ENCODE peak calls at places on chromosomes 4 and X, in four cellular contexts. One of them, this sample, is unnamed.

GRCh38 chr4:8542776-8543525 is 37.2 kb upstream of the GPR78 start:
- DNase-seq in H1: no peak
- DNase-seq in GM12878: no peak
- DNase-seq in HepG2: no peak
- DNase-seq in this sample: no peak

GRCh38 chr4:15771419-15772058 is 6.6 kb upstream of the CD38 start:
- DNase-seq in HepG2: no peak
- DNase-seq in H1: no peak
- DNase-seq in GM12878: peak; percentile 65
- DNase-seq in this sample: no peak

GRCh38 chrX:130878350-130879341 is 24.4 kb downstream of the ENOX2 start:
- DNase-seq in HepG2: no peak
- DNase-seq in GM12878: no peak
- DNase-seq in H1: no peak
- DNase-seq in this sample: no peak

GRCh38 chr4:95539056-95539455 is 9.7 kb downstream of the UNC5C start:
- DNase-seq in H1: no peak
- DNase-seq in GM12878: no peak
- DNase-seq in HepG2: no peak
- DNase-seq in this sample: no peak

GRCh38 chr4:147542229-147542990 is 61.5 kb downstream of the EDNRA start:
- DNase-seq in HepG2: no peak
- DNase-seq in H1: no peak
- DNase-seq in GM12878: no peak
- DNase-seq in this sample: no peak

GRCh38 chr4:148445903-148446261 is 3.7 kb upstream of the NR3C2 start:
- DNase-seq in H1: no peak
- DNase-seq in GM12878: no peak
- DNase-seq in HepG2: no peak
- DNase-seq in this sample: no peak

GRCh38 chrX:19085975-19086772 is 36.1 kb downstream of the ADGRG2 start:
- DNase-seq in GM12878: no peak
- DNase-seq in H1: no peak
- DNase-seq in HepG2: no peak
- DNase-seq in this sample: no peak

GRCh38 chr4:170794532-170794931 is 704.8 kb upstream of the AADAT start:
- DNase-seq in H1: no peak
- DNase-seq in HepG2: no peak
- DNase-seq in GM12878: no peak
- DNase-seq in this sample: no peak

GRCh38 chr4:176034498-176034897 is 31.1 kb upstream of the WDR17 start:
- DNase-seq in HepG2: no peak
- DNase-seq in GM12878: no peak
- DNase-seq in H1: no peak
- DNase-seq in this sample: peak; percentile 6

GRCh38 chrX:139191746-139192385 is 338.7 kb upstream of the F9 start:
- DNase-seq in HepG2: no peak
- DNase-seq in H1: no peak
- DNase-seq in GM12878: no peak
- DNase-seq in this sample: no peak

GRCh38 chr4:161822174-161822573 is 341.6 kb downstream of the FSTL5 start:
- DNase-seq in GM12878: no peak
- DNase-seq in H1: no peak
- DNase-seq in HepG2: no peak
- DNase-seq in this sample: no peak

GRCh38 chr4:68271851-68272756 is 26.6 kb upstream of the TMPRSS11B start:
- DNase-seq in H1: no peak
- DNase-seq in GM12878: no peak
- DNase-seq in HepG2: peak; percentile 56
- DNase-seq in this sample: no peak

GRCh38 chrX:66163849-66164401 is at the start of gene HEPH:
- DNase-seq in GM12878: peak; percentile 12
- DNase-seq in HepG2: no peak
- DNase-seq in H1: peak; percentile 41
- DNase-seq in this sample: peak; percentile 35

GRCh38 chr4:68259191-68259590 is 13.7 kb upstream of the TMPRSS11B start:
- DNase-seq in GM12878: no peak
- DNase-seq in H1: no peak
- DNase-seq in HepG2: no peak
- DNase-seq in this sample: no peak

GRCh38 chr4:78560296-78560963 is 8.9 kb downstream of the ANXA3 start:
- DNase-seq in HepG2: no peak
- DNase-seq in H1: no peak
- DNase-seq in GM12878: no peak
- DNase-seq in this sample: no peak

GRCh38 chrX:101462892-101463291 is 22.4 kb upstream of the ARMCX4 start:
- DNase-seq in GM12878: no peak
- DNase-seq in HepG2: peak; percentile 10
- DNase-seq in H1: no peak
- DNase-seq in this sample: no peak

GRCh38 chrX:153704021-153704526 is 16.3 kb downstream of the SLC6A8 start:
- DNase-seq in GM12878: no peak
- DNase-seq in HepG2: no peak
- DNase-seq in H1: no peak
- DNase-seq in this sample: no peak

GRCh38 chr4:26326791-26327190 is 6.0 kb downstream of the RBPJ start:
- DNase-seq in GM12878: no peak
- DNase-seq in H1: no peak
- DNase-seq in HepG2: no peak
- DNase-seq in this sample: no peak

GRCh38 chrX:9882669-9883446 is 84.3 kb upstream of the CLDN34 start:
- DNase-seq in GM12878: no peak
- DNase-seq in HepG2: no peak
- DNase-seq in H1: no peak
- DNase-seq in this sample: no peak

GRCh38 chr4:82733636-82734035 is 65.0 kb downstream of the SCD5 start:
- DNase-seq in GM12878: no peak
- DNase-seq in HepG2: no peak
- DNase-seq in H1: no peak
- DNase-seq in this sample: no peak

GRCh38 chr4:32607978-32608377 is 1887.8 kb downstream of the PCDH7 start:
- DNase-seq in GM12878: no peak
- DNase-seq in HepG2: no peak
- DNase-seq in H1: no peak
- DNase-seq in this sample: no peak

GRCh38 chr4:6010789-6011188 is 7.4 kb downstream of the C4orf50 start:
- DNase-seq in H1: no peak
- DNase-seq in HepG2: no peak
- DNase-seq in GM12878: no peak
- DNase-seq in this sample: no peak

GRCh38 chrX:29530520-29530919 is 684.8 kb upstream of the MAGEB2 start:
- DNase-seq in H1: no peak
- DNase-seq in GM12878: no peak
- DNase-seq in HepG2: no peak
- DNase-seq in this sample: no peak

GRCh38 chrX:35711281-35711680 is 86.9 kb upstream of the MAGEB16 start:
- DNase-seq in H1: no peak
- DNase-seq in HepG2: no peak
- DNase-seq in GM12878: no peak
- DNase-seq in this sample: no peak

GRCh38 chr4:2817136-2817535 is 24.3 kb downstream of the SH3BP2 start:
- DNase-seq in H1: no peak
- DNase-seq in HepG2: no peak
- DNase-seq in GM12878: no peak
- DNase-seq in this sample: no peak

GRCh38 chr4:185165605-185166063 is 22.6 kb downstream of the SLC25A4 start:
- DNase-seq in HepG2: no peak
- DNase-seq in GM12878: peak; percentile 74
- DNase-seq in H1: no peak
- DNase-seq in this sample: no peak

GRCh38 chr4:104395219-104395618 is 99.5 kb downstream of the CXXC4 start:
- DNase-seq in GM12878: no peak
- DNase-seq in HepG2: no peak
- DNase-seq in H1: no peak
- DNase-seq in this sample: no peak

GRCh38 chr4:73341454-73341853 is 62.6 kb upstream of the ALB start:
- DNase-seq in HepG2: peak; percentile 85
- DNase-seq in GM12878: peak; percentile 16
- DNase-seq in H1: peak; percentile 53
- DNase-seq in this sample: peak; percentile 44

DNA sequence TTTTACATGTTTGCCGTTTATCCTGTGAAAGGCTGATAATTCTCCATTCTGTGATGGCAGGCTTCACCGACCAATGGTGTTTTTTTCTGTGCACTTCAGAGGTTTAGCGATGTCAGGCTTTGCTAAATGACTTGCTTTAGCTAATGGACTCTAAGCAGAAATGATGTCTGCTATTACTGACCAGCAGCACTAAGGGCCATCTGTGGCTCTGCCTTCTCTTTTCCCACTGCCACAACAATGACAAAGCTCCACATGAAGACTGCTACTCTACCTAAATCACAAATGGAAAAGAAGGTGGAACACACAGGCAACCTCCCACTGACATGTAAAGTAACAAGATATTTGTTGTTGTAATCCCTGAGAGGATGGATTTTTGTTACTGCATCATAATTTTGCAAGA is 68.4 kb upstream of the ALB start:
- DNase-seq in H1: no peak
- DNase-seq in HepG2: no peak
- DNase-seq in GM12878: no peak
- DNase-seq in this sample: no peak
- TF ChIP-seq SUZ12 in H1: no peak
- TF ChIP-seq SUZ12 in HepG2: no peak
- TF ChIP-seq SUZ12 in GM12878: no peak
- TF ChIP-seq SUZ12 in this sample: no peak

DNA sequence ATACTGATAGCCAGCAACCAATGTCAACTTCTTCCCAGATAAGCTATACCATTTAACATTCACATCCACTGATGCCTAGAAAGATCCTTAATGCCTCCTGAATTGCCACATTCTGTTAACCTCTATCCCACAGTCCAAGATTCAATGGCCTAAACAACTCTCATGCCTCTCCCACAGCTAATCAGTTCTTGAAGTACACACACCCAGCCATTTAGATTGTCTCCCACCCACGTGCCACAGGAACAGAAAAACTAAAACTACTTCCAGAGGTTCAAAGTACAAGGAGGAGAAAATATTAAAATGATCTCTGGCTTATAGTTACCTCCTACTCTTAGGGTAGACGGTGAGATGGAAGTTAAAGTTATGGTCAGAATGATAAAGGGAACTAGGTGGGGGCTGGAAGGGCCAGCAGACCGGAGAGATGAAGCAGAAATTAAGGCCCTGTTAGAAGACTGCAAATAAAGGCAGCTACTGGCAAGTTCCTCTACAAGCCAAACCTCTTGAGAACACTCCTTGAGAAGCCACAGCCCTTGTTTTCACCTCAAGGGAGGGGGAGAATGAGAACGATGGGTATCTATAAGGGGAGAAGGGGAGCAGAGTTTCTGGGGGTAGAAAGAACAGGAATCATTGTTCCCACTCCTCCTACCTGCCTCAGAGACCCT is 5.3 kb downstream of the MED14 start:
- DNase-seq in H1: no peak
- DNase-seq in HepG2: no peak
- DNase-seq in GM12878: no peak
- DNase-seq in this sample: no peak
- H3K4me3 ChIP-seq in H1: peak overlapping the region; percentile 10
- H3K4me3 ChIP-seq in HepG2: no peak overlapping the region
- H3K4me3 ChIP-seq in GM12878: no peak overlapping the region
- H3K4me3 ChIP-seq in this sample: no peak overlapping the region

GRCh38 chr4:14771504-14772175 is 230.6 kb upstream of the CPEB2 start:
- DNase-seq in HepG2: no peak
- DNase-seq in H1: no peak
- DNase-seq in GM12878: no peak
- DNase-seq in this sample: no peak

GRCh38 chr4:14768449-14768848 is 233.8 kb upstream of the CPEB2 start:
- DNase-seq in H1: no peak
- DNase-seq in GM12878: no peak
- DNase-seq in HepG2: no peak
- DNase-seq in this sample: no peak

GRCh38 chr4:14772388-14772787 is 229.9 kb upstream of the CPEB2 start:
- DNase-seq in H1: no peak
- DNase-seq in HepG2: no peak
- DNase-seq in GM12878: no peak
- DNase-seq in this sample: no peak

GRCh38 chr4:14770025-14770424 is 232.3 kb upstream of the CPEB2 start:
- DNase-seq in GM12878: no peak
- DNase-seq in HepG2: no peak
- DNase-seq in H1: no peak
- DNase-seq in this sample: no peak

GRCh38 chr4:14771091-14771490 is 231.2 kb upstream of the CPEB2 start:
- DNase-seq in GM12878: no peak
- DNase-seq in HepG2: no peak
- DNase-seq in H1: no peak
- DNase-seq in this sample: no peak
- TF ChIP-seq SUZ12 in GM12878: no peak
- TF ChIP-seq SUZ12 in HepG2: no peak
- TF ChIP-seq SUZ12 in H1: no peak
- TF ChIP-seq SUZ12 in this sample: no peak

GRCh38 chr4:89561051-89561450 is 253.5 kb upstream of the GPRIN3 start:
- DNase-seq in HepG2: no peak
- DNase-seq in H1: no peak
- DNase-seq in GM12878: no peak
- DNase-seq in this sample: no peak
- H3K4me3 ChIP-seq in HepG2: no peak overlapping the region
- H3K4me3 ChIP-seq in H1: no peak overlapping the region
- H3K4me3 ChIP-seq in GM12878: no peak overlapping the region
- H3K4me3 ChIP-seq in this sample: no peak overlapping the region

GRCh38 chrX:23845316-23845932 is 62.3 kb downstream of the APOO start:
- DNase-seq in GM12878: no peak
- DNase-seq in HepG2: peak; percentile 64
- DNase-seq in H1: no peak
- DNase-seq in this sample: no peak

GRCh38 chrX:23841847-23842522 is 59.0 kb downstream of the SAT1 start:
- DNase-seq in HepG2: peak; percentile 90
- DNase-seq in H1: no peak
- DNase-seq in GM12878: no peak
- DNase-seq in this sample: no peak

GRCh38 chrX:23844502-23845138 is 61.6 kb downstream of the SAT1 start:
- DNase-seq in H1: no peak
- DNase-seq in GM12878: no peak
- DNase-seq in HepG2: peak; percentile 65
- DNase-seq in this sample: no peak

GRCh38 chrX:23838953-23839352 is 56.0 kb downstream of the SAT1 start:
- DNase-seq in GM12878: no peak
- DNase-seq in HepG2: no peak
- DNase-seq in H1: no peak
- DNase-seq in this sample: no peak

DNA sequence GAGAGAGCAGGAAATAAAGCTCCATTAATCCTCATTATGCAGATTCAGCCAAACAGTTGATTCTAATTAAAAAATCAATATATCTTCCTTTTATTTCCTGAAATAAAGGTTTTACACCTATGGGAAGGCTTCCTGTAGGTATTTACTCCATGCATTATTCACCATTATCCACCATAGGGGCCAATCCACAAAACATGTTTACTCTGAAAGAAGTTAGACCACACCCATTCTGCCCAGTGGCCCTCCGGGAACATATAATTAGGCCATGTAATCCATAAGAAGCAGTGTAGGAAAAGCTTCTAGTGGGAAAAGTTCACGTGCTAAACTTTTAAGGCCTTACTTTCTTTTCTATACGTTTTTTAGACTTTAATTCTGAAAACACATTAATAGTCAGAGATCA is 57.7 kb downstream of the SAT1 start:
- DNase-seq in GM12878: no peak
- DNase-seq in HepG2: no peak
- DNase-seq in H1: no peak
- DNase-seq in this sample: no peak
- TF ChIP-seq SUZ12 in GM12878: no peak
- TF ChIP-seq SUZ12 in HepG2: no peak
- TF ChIP-seq SUZ12 in H1: no peak
- TF ChIP-seq SUZ12 in this sample: no peak

This sample was measured in NT2/D1.